ENCODE peak calls at places on chromosome 9, in nine cellular contexts. A is H7, Q is fibroblast of mammary gland, Y is brain microvascular endothelial cell, U is fibroblast of lung, H is endodermal cell, G is body of pancreas, B is tibial nerve, E is pancreas. F is an unnamed sample.

GRCh38 chr9:91433180-91433579 is 9.5 kb upstream of the NFIL3 start:
- DNase-seq in A (no peak), Q (peak), Y (peak), U (peak), H (no peak), G (no peak), B (no peak), E (no peak), F (no peak)

GRCh38 chr9:116094846-116095245 is 58.7 kb upstream of the PAPPA start:
- DNase-seq in A (no peak), Q (peak), Y (no peak), U (peak), H (no peak), G (no peak), B (no peak), E (no peak), F (no peak)

GRCh38 chr9:3664044-3664443 is 138.2 kb upstream of the RFX3 start:
- DNase-seq in A (no peak), Q (no peak), Y (peak), U (peak), H (no peak), G (no peak), B (no peak), E (no peak), F (no peak)

GRCh38 chr9:127303830-127304229 is 39.3 kb downstream of the GARNL3 start:
- DNase-seq in A (no peak), Q (no peak), Y (no peak), U (no peak), H (no peak), G (no peak), B (no peak), E (no peak), F (no peak)

GRCh38 chr9:116998305-116998704 is 311.2 kb downstream of the TRIM32 start:
- DNase-seq in A (peak), Q (peak), Y (no peak), U (peak), H (peak), G (no peak), B (no peak), E (no peak), F (no peak)

GRCh38 chr9:20753761-20754160 is 69.7 kb downstream of the FOCAD start:
- DNase-seq in A (no peak), Q (peak), Y (no peak), U (peak), H (no peak), G (no peak), B (no peak), E (no peak), F (no peak)

GRCh38 chr9:19552693-19553092 is 143.9 kb downstream of the ACER2 start:
- DNase-seq in A (no peak), Q (no peak), Y (no peak), U (no peak), H (no peak), G (no peak), B (no peak), E (no peak), F (no peak)

GRCh38 chr9:87880683-87881082 is 2.0 kb upstream of the SPATA31E1 start:
- DNase-seq in A (no peak), Q (no peak), Y (no peak), U (no peak), H (peak), G (no peak), B (no peak), E (no peak), F (no peak)

GRCh38 chr9:38650564-38650963 is 30.2 kb upstream of the ANKRD18A start:
- DNase-seq in A (no peak), Q (no peak), Y (no peak), U (no peak), H (no peak), G (no peak), B (no peak), E (no peak), F (no peak)

GRCh38 chr9:119027901-119028699 is 341.1 kb downstream of the BRINP1 start:
- DNase-seq in A (peak), Q (no peak), Y (no peak), U (no peak), H (no peak), G (no peak), B (no peak), E (no peak), F (no peak)

GRCh38 chr9:135592625-135593024 is 31.1 kb downstream of the PAEP start:
- DNase-seq in A (no peak), Q (no peak), Y (no peak), U (no peak), H (no peak), G (no peak), B (no peak), E (no peak), F (no peak)

GRCh38 chr9:122110100-122110833 is 17.2 kb upstream of the TTLL11 start:
- DNase-seq in A (no peak), Q (no peak), Y (no peak), U (no peak), H (no peak), G (no peak), B (no peak), E (no peak), F (no peak)

GRCh38 chr9:3948826-3949578 is 350.9 kb downstream of the GLIS3 start:
- DNase-seq in A (no peak), Q (peak), Y (peak), U (peak), H (no peak), G (no peak), B (no peak), E (no peak), F (no peak)

GRCh38 chr9:88995627-88996026 is 4.4 kb downstream of the S1PR3 start:
- DNase-seq in A (no peak), Q (no peak), Y (no peak), U (no peak), H (no peak), G (no peak), B (no peak), E (no peak), F (no peak)
- H3K4me3 ChIP-seq in A (no peak), Q (no peak), Y (no peak), U (no peak), H (peak), G (no peak), B (no peak), E (no peak), F (no peak)

DNA sequence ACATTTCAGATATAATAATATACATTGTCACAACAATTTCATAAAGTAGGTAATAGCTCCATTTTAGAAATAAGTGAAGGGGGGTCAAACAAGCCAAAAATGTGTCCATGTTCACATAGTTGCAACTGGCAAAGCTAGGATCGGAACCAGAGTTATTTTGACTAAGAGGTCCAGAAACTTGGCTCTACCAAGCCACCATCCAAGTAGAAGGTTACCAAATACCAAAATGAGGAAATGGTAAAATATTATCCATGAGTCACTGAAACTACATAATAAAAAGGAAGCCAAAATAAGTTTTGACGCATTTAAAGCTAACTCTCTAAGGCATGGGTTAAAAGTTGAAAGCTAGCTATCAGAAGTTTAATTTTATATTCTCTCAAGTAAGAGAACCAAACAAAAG is 886.9 kb upstream of the DMAC1 start:
- DNase-seq in A (no peak), Q (peak), Y (no peak), U (no peak), H (no peak), G (no peak), B (no peak), E (no peak), F (no peak)
- H3K4me3 ChIP-seq in A (no peak), Q (no peak), Y (no peak), U (no peak), H (no peak), G (no peak), B (no peak), E (no peak), F (no peak)

DNA sequence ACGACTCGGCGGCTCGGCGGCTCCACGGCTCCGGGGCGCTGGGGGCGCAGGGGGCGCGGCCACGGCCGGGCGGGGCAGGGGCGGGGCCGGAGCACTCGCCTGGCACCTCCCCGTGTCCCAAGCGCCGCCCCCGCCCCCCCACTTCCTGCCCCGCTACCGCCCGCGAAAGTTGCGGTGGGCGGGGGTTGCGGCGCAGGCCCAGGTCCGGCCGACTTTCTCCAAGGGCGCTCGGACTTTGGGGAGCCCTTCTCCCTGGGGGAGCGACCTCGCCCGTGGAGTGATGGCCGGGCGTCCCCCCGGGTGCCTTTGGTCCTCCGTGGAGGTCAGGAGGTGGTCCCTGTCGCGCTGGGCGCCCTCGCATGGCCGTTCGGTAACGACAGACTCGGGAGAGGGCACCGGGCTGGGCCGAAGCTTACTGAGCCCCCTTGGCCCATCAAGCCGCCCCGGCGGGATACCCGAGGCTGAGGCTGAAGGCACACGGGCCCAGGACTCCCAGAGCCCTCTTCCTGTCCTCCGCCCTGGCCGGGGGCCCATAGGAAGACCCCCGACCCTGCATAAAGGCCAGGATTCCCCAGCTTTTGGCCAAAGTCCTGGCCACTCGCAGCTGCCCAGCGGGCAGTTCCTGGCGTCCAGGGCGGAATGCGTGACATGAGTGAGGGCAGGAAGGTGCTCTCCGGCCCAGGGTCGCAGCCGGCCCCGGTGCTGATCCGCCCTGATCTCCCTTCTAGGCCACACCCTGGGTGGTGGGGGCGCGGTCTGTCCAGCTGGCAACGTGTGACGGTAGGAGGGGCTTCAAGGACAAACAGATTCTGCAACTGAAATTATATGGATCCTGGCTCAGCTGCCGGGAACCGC is 883 bp upstream of the VAV2 start:
- DNase-seq in A (peak), Q (peak), Y (peak), U (peak), H (peak), G (peak), B (peak), E (peak), F (peak)
- H3K4me3 ChIP-seq in A (peak), Q (peak), Y (peak), U (peak), H (peak), G (peak), B (peak), E (peak), F (peak)

DNA sequence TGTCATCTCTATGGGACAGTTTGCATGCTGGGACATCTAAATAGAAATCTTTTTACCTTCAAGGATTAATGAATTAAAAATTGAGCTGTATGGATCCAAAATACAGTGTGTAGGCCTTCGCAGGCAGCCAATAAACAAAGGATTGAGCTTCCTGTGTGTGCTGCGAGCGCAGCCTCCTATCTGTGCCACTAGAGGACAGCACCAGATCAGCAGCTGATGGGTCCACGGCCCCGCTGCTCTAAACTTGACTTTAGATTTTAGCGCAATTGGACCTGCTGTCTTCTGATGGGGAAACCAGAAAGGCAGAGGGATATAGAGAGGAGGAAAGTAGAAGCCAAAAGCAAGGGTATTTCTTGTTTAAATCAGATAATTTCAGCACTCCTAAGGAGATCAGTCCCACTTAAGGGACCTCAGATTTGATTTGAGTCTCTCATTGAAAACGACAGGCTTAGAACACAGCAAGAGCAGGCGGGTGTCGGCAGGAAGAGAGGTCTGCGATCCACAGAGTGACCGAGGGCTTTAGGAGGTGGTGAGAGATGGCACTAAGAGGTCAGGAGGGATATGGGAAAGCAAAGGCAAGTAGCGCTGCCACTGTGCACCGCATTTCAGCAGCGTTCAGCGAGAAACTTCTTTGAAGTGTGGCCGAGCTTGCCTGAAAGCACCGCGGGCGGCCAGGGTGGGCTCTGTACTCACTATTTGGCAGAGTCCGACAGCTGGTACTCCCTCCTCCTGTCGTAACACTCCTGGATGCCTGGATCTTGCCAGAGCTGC is 214.3 kb downstream of the GNA14 start:
- DNase-seq in A (peak), Q (peak), Y (peak), U (peak), H (peak), G (peak), B (peak), E (peak), F (peak)
- H3K4me3 ChIP-seq in A (no peak), Q (no peak), Y (no peak), U (no peak), H (no peak), G (no peak), B (no peak), E (no peak), F (no peak)

DNA sequence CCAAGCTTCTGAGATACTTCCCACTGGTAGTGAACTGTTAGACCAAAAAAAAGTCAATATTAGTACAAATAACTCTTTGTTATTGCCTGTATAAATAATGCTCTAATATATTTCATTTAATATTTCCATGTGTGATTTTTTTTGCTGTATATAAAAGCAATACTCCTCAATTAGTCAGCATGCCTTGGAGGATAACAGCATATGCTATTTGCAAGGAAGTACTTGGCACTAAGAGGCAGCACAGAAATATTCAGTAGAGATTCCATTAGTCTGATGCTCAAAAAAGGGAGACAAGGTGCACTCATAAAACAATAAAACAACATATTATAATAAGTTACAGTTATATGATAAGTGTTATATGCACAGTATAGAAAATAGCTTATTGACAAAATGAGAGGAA is 296.6 kb upstream of the MPDZ start:
- DNase-seq in A (no peak), Q (no peak), Y (no peak), U (no peak), H (no peak), G (no peak), B (no peak), E (no peak), F (no peak)
- H3K4me3 ChIP-seq in A (no peak), Q (no peak), Y (no peak), U (no peak), H (no peak), G (no peak), B (no peak), E (no peak), F (no peak)

DNA sequence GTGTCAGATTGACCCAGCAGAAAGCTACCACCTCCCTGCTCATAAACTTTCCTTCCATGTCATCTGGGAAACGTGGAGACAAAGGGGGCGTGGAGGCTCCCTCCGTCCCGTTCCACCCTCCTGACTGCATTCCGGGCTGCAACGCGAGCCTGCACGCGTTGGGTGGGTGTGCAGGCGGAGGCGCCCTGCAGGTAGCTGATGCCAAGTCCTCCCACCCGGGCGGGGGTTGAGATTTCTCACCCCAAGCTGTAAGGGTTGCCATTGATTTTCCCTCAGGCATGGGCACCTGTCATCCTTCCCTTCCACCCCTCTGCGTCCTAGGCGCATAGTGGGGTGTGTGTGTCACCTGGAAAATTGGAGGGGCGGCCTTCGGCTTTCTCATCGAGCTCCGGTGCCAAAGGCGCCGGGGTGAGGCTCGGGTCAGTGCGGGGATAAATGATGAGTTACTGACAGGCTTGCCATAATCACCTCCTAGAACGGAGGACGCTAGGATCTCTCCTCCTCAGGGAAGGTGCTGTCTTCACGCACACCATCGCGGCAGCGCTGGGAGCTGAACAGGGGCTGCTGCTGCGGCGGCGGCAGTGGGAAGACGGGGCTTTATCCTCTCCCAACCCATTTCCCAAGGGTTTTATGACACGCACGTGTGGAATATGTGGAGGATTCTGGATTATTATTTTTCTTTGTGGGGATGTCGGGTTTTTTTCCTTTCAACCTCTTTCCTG is 934 bp downstream of the PLPPR1 start:
- DNase-seq in A (peak), Q (no peak), Y (no peak), U (no peak), H (peak), G (no peak), B (no peak), E (no peak), F (no peak)
- H3K4me3 ChIP-seq in A (peak), Q (no peak), Y (no peak), U (no peak), H (peak), G (no peak), B (no peak), E (peak), F (peak)